ENCODE peak calls at places on chromosomes 1 and 21, in seven cellular contexts. One of them, this sample, is unnamed. For H3K27me3, the result is how much of the 10 kb centered on the place peaks cover.

GRCh38 chr1:202834771-202835547 is 24.2 kb downstream of the PCAT6 start:
- DNase-seq in IMR-90: no peak
- DNase-seq in neural progenitor cell: no peak
- DNase-seq in BJ: no peak
- DNase-seq in AG04450: no peak
- DNase-seq in vagina: no peak
- DNase-seq in dorsolateral prefrontal cortex: peak
- DNase-seq in this sample: no peak

GRCh38 chr21:35528109-35529042 is 479.3 kb upstream of the RUNX1 start:
- DNase-seq in dorsolateral prefrontal cortex: no peak
- DNase-seq in neural progenitor cell: no peak
- DNase-seq in vagina: no peak
- DNase-seq in BJ: no peak
- DNase-seq in IMR-90: peak
- DNase-seq in AG04450: no peak
- DNase-seq in this sample: no peak

GRCh38 chr1:167880570-167880969 is 33.4 kb downstream of the ADCY10 start:
- DNase-seq in vagina: no peak
- DNase-seq in neural progenitor cell: no peak
- DNase-seq in AG04450: no peak
- DNase-seq in IMR-90: peak
- DNase-seq in BJ: no peak
- DNase-seq in dorsolateral prefrontal cortex: no peak
- DNase-seq in this sample: no peak

GRCh38 chr1:2044510-2045319 is 5.5 kb upstream of the PRKCZ start:
- DNase-seq in neural progenitor cell: peak
- DNase-seq in vagina: no peak
- DNase-seq in AG04450: no peak
- DNase-seq in IMR-90: peak
- DNase-seq in BJ: no peak
- DNase-seq in dorsolateral prefrontal cortex: peak
- DNase-seq in this sample: peak

GRCh38 chr1:9792156-9793042 is 31.4 kb downstream of the CLSTN1 start:
- DNase-seq in dorsolateral prefrontal cortex: no peak
- DNase-seq in vagina: no peak
- DNase-seq in AG04450: no peak
- DNase-seq in BJ: no peak
- DNase-seq in neural progenitor cell: no peak
- DNase-seq in IMR-90: peak
- DNase-seq in this sample: no peak

GRCh38 chr1:177170756-177171535 is at the start of gene BRINP2:
- DNase-seq in AG04450: no peak
- DNase-seq in BJ: no peak
- DNase-seq in IMR-90: peak
- DNase-seq in vagina: no peak
- DNase-seq in dorsolateral prefrontal cortex: peak
- DNase-seq in neural progenitor cell: peak
- DNase-seq in this sample: no peak

GRCh38 chr1:27027575-27028250 is 15.1 kb upstream of the TENT5B start:
- DNase-seq in IMR-90: no peak
- DNase-seq in AG04450: no peak
- DNase-seq in BJ: no peak
- DNase-seq in dorsolateral prefrontal cortex: no peak
- DNase-seq in vagina: no peak
- DNase-seq in neural progenitor cell: no peak
- DNase-seq in this sample: no peak

GRCh38 chr1:178411756-178412399 is 84.9 kb downstream of the CLEC20A start:
- DNase-seq in BJ: no peak
- DNase-seq in dorsolateral prefrontal cortex: no peak
- DNase-seq in AG04450: no peak
- DNase-seq in IMR-90: no peak
- DNase-seq in vagina: no peak
- DNase-seq in neural progenitor cell: no peak
- DNase-seq in this sample: no peak

GRCh38 chr1:47179988-47180563 is 9.8 kb downstream of the PDZK1IP1 start:
- DNase-seq in vagina: no peak
- DNase-seq in IMR-90: no peak
- DNase-seq in AG04450: no peak
- DNase-seq in dorsolateral prefrontal cortex: no peak
- DNase-seq in neural progenitor cell: no peak
- DNase-seq in BJ: no peak
- DNase-seq in this sample: no peak

GRCh38 chr1:210362526-210362925 is 33.8 kb downstream of the HHAT start:
- DNase-seq in vagina: no peak
- DNase-seq in IMR-90: peak
- DNase-seq in BJ: no peak
- DNase-seq in neural progenitor cell: no peak
- DNase-seq in AG04450: peak
- DNase-seq in dorsolateral prefrontal cortex: no peak
- DNase-seq in this sample: no peak

GRCh38 chr21:31599563-31599962 is 59.9 kb upstream of the SOD1 start:
- DNase-seq in IMR-90: no peak
- DNase-seq in BJ: no peak
- DNase-seq in AG04450: no peak
- DNase-seq in dorsolateral prefrontal cortex: no peak
- DNase-seq in neural progenitor cell: no peak
- DNase-seq in vagina: no peak
- DNase-seq in this sample: no peak
- TF ChIP-seq CTCF in IMR-90: no peak
- TF ChIP-seq CTCF in BJ: no peak
- TF ChIP-seq CTCF in AG04450: no peak
- TF ChIP-seq CTCF in dorsolateral prefrontal cortex: no peak
- TF ChIP-seq CTCF in neural progenitor cell: no peak
- TF ChIP-seq CTCF in vagina: no peak
- TF ChIP-seq CTCF in this sample: no peak

DNA sequence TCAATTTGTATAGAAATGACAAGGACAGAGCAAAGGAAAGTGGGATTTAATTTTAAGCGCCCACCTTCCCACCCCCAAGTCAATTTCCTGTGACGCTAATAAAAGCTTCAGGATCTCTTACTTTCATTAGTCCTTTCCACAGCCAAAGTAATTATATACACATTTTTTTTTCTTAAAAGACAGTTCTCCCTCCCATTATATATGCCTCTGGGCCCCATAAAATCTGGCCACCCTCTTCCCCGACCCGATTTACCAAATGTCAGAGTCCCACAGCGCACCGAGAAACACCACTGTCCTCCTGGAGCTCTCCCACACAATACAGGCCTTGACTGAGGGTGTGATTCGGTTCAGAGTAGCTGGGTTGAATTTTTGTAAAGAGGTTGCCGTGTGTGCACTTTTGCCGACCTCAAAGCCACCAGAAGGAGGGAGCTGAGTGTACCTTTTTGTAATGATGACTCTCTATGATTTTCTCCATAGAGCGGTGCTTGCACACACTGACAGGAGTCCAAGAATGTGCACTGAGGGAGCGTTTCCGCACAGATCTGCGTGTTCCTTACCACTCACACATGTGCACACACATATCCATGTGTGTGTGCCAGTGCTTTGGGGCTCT is 26.2 kb upstream of the IL10 start:
- DNase-seq in BJ: no peak
- DNase-seq in neural progenitor cell: no peak
- DNase-seq in dorsolateral prefrontal cortex: no peak
- DNase-seq in IMR-90: no peak
- DNase-seq in AG04450: no peak
- DNase-seq in vagina: no peak
- DNase-seq in this sample: no peak
- H3K27me3 ChIP-seq in BJ: under half
- H3K27me3 ChIP-seq in neural progenitor cell: under half
- H3K27me3 ChIP-seq in dorsolateral prefrontal cortex: under half
- H3K27me3 ChIP-seq in IMR-90: under half
- H3K27me3 ChIP-seq in AG04450: under half
- H3K27me3 ChIP-seq in vagina: under half
- H3K27me3 ChIP-seq in this sample: under half

GRCh38 chr1:92784639-92785500 is at the start of gene EVI5:
- DNase-seq in neural progenitor cell: peak
- DNase-seq in BJ: peak
- DNase-seq in vagina: no peak
- DNase-seq in AG04450: peak
- DNase-seq in dorsolateral prefrontal cortex: peak
- DNase-seq in IMR-90: peak
- DNase-seq in this sample: peak
- TF ChIP-seq CTCF in neural progenitor cell: no peak
- TF ChIP-seq CTCF in BJ: peak
- TF ChIP-seq CTCF in vagina: no peak
- TF ChIP-seq CTCF in AG04450: no peak
- TF ChIP-seq CTCF in dorsolateral prefrontal cortex: no peak
- TF ChIP-seq CTCF in IMR-90: no peak
- TF ChIP-seq CTCF in this sample: no peak

GRCh38 chr1:90731382-90732050 is 14.4 kb upstream of the BARHL2 start:
- DNase-seq in IMR-90: no peak
- DNase-seq in neural progenitor cell: peak
- DNase-seq in dorsolateral prefrontal cortex: no peak
- DNase-seq in AG04450: no peak
- DNase-seq in BJ: no peak
- DNase-seq in vagina: no peak
- DNase-seq in this sample: no peak

GRCh38 chr1:90730247-90731022 is 13.3 kb upstream of the BARHL2 start:
- DNase-seq in vagina: no peak
- DNase-seq in AG04450: no peak
- DNase-seq in neural progenitor cell: peak
- DNase-seq in dorsolateral prefrontal cortex: no peak
- DNase-seq in BJ: no peak
- DNase-seq in IMR-90: peak
- DNase-seq in this sample: no peak

GRCh38 chr1:90727917-90728655 is 11.0 kb upstream of the BARHL2 start:
- DNase-seq in BJ: no peak
- DNase-seq in AG04450: no peak
- DNase-seq in IMR-90: no peak
- DNase-seq in vagina: no peak
- DNase-seq in neural progenitor cell: peak
- DNase-seq in dorsolateral prefrontal cortex: no peak
- DNase-seq in this sample: no peak

GRCh38 chr1:90728656-90729257 is 11.7 kb upstream of the BARHL2 start:
- DNase-seq in vagina: no peak
- DNase-seq in neural progenitor cell: no peak
- DNase-seq in BJ: no peak
- DNase-seq in IMR-90: no peak
- DNase-seq in dorsolateral prefrontal cortex: no peak
- DNase-seq in AG04450: no peak
- DNase-seq in this sample: no peak

DNA sequence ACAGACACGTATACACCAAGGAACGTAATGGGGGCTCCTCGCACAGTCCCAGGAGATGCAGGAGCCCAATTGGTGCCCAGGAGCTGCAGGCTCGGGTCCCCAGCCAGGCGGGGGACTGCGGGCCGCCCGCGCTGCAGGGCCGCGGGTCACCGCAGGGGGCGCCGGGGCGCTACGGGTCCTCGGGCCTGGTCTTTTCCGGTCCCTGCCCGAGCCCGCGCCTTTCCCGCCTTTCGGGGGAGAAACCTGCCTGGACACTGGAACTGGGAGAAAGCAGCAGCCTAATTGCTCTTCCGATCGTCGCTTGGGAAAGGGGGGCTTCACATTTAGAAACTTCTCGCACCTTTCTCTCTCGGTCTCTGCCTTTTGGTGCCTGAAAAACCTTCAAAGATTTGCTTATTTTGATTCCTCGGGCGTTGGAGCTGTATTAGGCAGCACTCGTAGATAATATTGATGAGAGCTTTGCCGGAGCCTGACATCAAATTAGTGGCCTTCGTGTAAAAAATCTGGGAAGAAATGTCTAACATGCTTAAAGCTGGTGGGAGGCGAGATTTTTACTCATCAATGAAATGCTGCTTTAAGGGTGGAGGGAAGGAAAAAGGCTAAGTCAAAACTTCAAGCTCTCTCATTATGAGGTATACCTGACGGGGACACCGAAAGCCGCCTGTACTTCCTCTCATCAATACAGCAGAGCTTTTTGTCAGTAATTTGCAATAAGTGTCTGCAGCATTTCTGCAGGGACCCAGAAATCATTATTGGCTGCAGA is 12.6 kb upstream of the BARHL2 start:
- DNase-seq in IMR-90: no peak
- DNase-seq in dorsolateral prefrontal cortex: no peak
- DNase-seq in BJ: no peak
- DNase-seq in neural progenitor cell: peak
- DNase-seq in AG04450: no peak
- DNase-seq in vagina: no peak
- DNase-seq in this sample: no peak
- H3K27me3 ChIP-seq in IMR-90: half or more
- H3K27me3 ChIP-seq in dorsolateral prefrontal cortex: half or more
- H3K27me3 ChIP-seq in BJ: half or more
- H3K27me3 ChIP-seq in neural progenitor cell: half or more
- H3K27me3 ChIP-seq in AG04450: half or more
- H3K27me3 ChIP-seq in vagina: under half
- H3K27me3 ChIP-seq in this sample: half or more

GRCh38 chr21:37220981-37221664 is 46.0 kb downstream of the VPS26C start:
- DNase-seq in IMR-90: peak
- DNase-seq in BJ: peak
- DNase-seq in vagina: no peak
- DNase-seq in dorsolateral prefrontal cortex: peak
- DNase-seq in AG04450: peak
- DNase-seq in neural progenitor cell: peak
- DNase-seq in this sample: peak
- TF ChIP-seq CTCF in IMR-90: peak
- TF ChIP-seq CTCF in BJ: peak
- TF ChIP-seq CTCF in vagina: no peak
- TF ChIP-seq CTCF in dorsolateral prefrontal cortex: peak
- TF ChIP-seq CTCF in AG04450: peak
- TF ChIP-seq CTCF in neural progenitor cell: no peak
- TF ChIP-seq CTCF in this sample: peak

GRCh38 chr1:84985365-84985764 is 11.5 kb downstream of the MCOLN2 start:
- DNase-seq in BJ: no peak
- DNase-seq in dorsolateral prefrontal cortex: no peak
- DNase-seq in neural progenitor cell: no peak
- DNase-seq in vagina: no peak
- DNase-seq in IMR-90: no peak
- DNase-seq in AG04450: no peak
- DNase-seq in this sample: no peak

GRCh38 chr1:84991097-84991890 is 5.6 kb downstream of the MCOLN2 start:
- DNase-seq in AG04450: no peak
- DNase-seq in neural progenitor cell: no peak
- DNase-seq in dorsolateral prefrontal cortex: no peak
- DNase-seq in IMR-90: no peak
- DNase-seq in BJ: no peak
- DNase-seq in vagina: no peak
- DNase-seq in this sample: no peak

DNA sequence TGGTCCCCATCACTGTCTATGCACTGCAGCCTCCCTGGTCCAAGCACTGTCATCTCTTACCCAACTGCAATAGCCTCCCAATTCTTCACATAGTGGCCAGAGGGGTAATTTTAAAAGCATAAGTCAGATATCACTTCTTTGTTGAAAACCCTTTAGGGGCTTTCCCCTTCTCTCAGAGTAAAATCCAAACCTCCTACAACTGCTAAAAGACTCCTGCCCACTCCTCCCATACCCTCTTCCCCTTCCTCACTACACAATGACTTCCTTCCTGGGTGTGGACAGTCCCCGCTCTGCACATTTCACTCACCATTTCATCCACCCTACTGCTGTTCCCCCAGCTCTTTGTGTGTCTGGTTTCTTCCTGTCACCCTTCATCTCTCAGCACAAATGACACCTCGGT is 8.3 kb downstream of the MCOLN2 start:
- DNase-seq in IMR-90: no peak
- DNase-seq in vagina: no peak
- DNase-seq in BJ: no peak
- DNase-seq in neural progenitor cell: no peak
- DNase-seq in dorsolateral prefrontal cortex: no peak
- DNase-seq in AG04450: no peak
- DNase-seq in this sample: no peak
- H3K27me3 ChIP-seq in IMR-90: under half
- H3K27me3 ChIP-seq in vagina: under half
- H3K27me3 ChIP-seq in BJ: under half
- H3K27me3 ChIP-seq in neural progenitor cell: under half
- H3K27me3 ChIP-seq in dorsolateral prefrontal cortex: under half
- H3K27me3 ChIP-seq in AG04450: under half
- H3K27me3 ChIP-seq in this sample: under half

GRCh38 chr1:180994262-180994661 is 28.4 kb downstream of the STX6 start:
- DNase-seq in neural progenitor cell: no peak
- DNase-seq in IMR-90: peak
- DNase-seq in dorsolateral prefrontal cortex: no peak
- DNase-seq in vagina: no peak
- DNase-seq in AG04450: no peak
- DNase-seq in BJ: no peak
- DNase-seq in this sample: peak
- TF ChIP-seq CTCF in neural progenitor cell: no peak
- TF ChIP-seq CTCF in IMR-90: no peak
- TF ChIP-seq CTCF in dorsolateral prefrontal cortex: no peak
- TF ChIP-seq CTCF in vagina: no peak
- TF ChIP-seq CTCF in AG04450: no peak
- TF ChIP-seq CTCF in BJ: no peak
- TF ChIP-seq CTCF in this sample: no peak

This sample was measured in foreskin keratinocyte.